ENCODE peak calls at places on chromosomes 6 and 20, in eight cellular contexts. One of them, this sample, is unnamed.

GRCh38 chr6:99603421-99604160 is 3.0 kb upstream of the PRDM13 start:
- DNase-seq in GM23248: peak
- DNase-seq in NCI-H748 treated with DMSO at 0.1 percent for 48 hours: no peak
- DNase-seq in esophagus squamous epithelium: no peak
- DNase-seq in CD8-positive, alpha-beta T cell: no peak
- DNase-seq in NCI-H524 treated with DMSO at 0.1 percent for 48 hours: peak
- DNase-seq in fibroblast of lung: peak
- DNase-seq in IMR-90: peak
- DNase-seq in this sample: no peak

GRCh38 chr6:33897193-33897479 is 93.3 kb upstream of the MLN start:
- DNase-seq in GM23248: no peak
- DNase-seq in NCI-H748 treated with DMSO at 0.1 percent for 48 hours: no peak
- DNase-seq in esophagus squamous epithelium: no peak
- DNase-seq in CD8-positive, alpha-beta T cell: no peak
- DNase-seq in NCI-H524 treated with DMSO at 0.1 percent for 48 hours: no peak
- DNase-seq in fibroblast of lung: no peak
- DNase-seq in IMR-90: no peak
- DNase-seq in this sample: no peak

GRCh38 chr20:10225439-10226080 is 6.9 kb downstream of the SNAP25 start:
- DNase-seq in GM23248: peak
- DNase-seq in NCI-H748 treated with DMSO at 0.1 percent for 48 hours: peak
- DNase-seq in esophagus squamous epithelium: no peak
- DNase-seq in CD8-positive, alpha-beta T cell: no peak
- DNase-seq in NCI-H524 treated with DMSO at 0.1 percent for 48 hours: peak
- DNase-seq in fibroblast of lung: no peak
- DNase-seq in IMR-90: no peak
- DNase-seq in this sample: no peak

GRCh38 chr20:47173596-47174216 is 182.8 kb downstream of the ZMYND8 start:
- DNase-seq in GM23248: no peak
- DNase-seq in NCI-H748 treated with DMSO at 0.1 percent for 48 hours: no peak
- DNase-seq in esophagus squamous epithelium: no peak
- DNase-seq in CD8-positive, alpha-beta T cell: no peak
- DNase-seq in NCI-H524 treated with DMSO at 0.1 percent for 48 hours: no peak
- DNase-seq in fibroblast of lung: no peak
- DNase-seq in IMR-90: no peak
- DNase-seq in this sample: no peak

GRCh38 chr6:35492664-35493284 is 4.1 kb downstream of the TEAD3 start:
- DNase-seq in GM23248: no peak
- DNase-seq in NCI-H748 treated with DMSO at 0.1 percent for 48 hours: no peak
- DNase-seq in esophagus squamous epithelium: no peak
- DNase-seq in CD8-positive, alpha-beta T cell: no peak
- DNase-seq in NCI-H524 treated with DMSO at 0.1 percent for 48 hours: no peak
- DNase-seq in fibroblast of lung: no peak
- DNase-seq in IMR-90: no peak
- DNase-seq in this sample: no peak

GRCh38 chr6:158545043-158545966 is 14.6 kb upstream of the TMEM181 start:
- DNase-seq in GM23248: no peak
- DNase-seq in NCI-H748 treated with DMSO at 0.1 percent for 48 hours: no peak
- DNase-seq in esophagus squamous epithelium: no peak
- DNase-seq in CD8-positive, alpha-beta T cell: no peak
- DNase-seq in NCI-H524 treated with DMSO at 0.1 percent for 48 hours: no peak
- DNase-seq in fibroblast of lung: no peak
- DNase-seq in IMR-90: no peak
- DNase-seq in this sample: no peak

GRCh38 chr6:42511803-42512422 is 51.9 kb upstream of the UBR2 start:
- DNase-seq in GM23248: peak
- DNase-seq in NCI-H748 treated with DMSO at 0.1 percent for 48 hours: no peak
- DNase-seq in esophagus squamous epithelium: no peak
- DNase-seq in CD8-positive, alpha-beta T cell: no peak
- DNase-seq in NCI-H524 treated with DMSO at 0.1 percent for 48 hours: no peak
- DNase-seq in fibroblast of lung: peak
- DNase-seq in IMR-90: peak
- DNase-seq in this sample: no peak

GRCh38 chr20:56625837-56626236 is 3.3 kb upstream of the TFAP2C start:
- DNase-seq in GM23248: no peak
- DNase-seq in NCI-H748 treated with DMSO at 0.1 percent for 48 hours: no peak
- DNase-seq in esophagus squamous epithelium: no peak
- DNase-seq in CD8-positive, alpha-beta T cell: no peak
- DNase-seq in NCI-H524 treated with DMSO at 0.1 percent for 48 hours: no peak
- DNase-seq in fibroblast of lung: no peak
- DNase-seq in IMR-90: no peak
- DNase-seq in this sample: no peak

GRCh38 chr6:166514196-166514595 is 72.3 kb downstream of the RAMACL start:
- DNase-seq in GM23248: no peak
- DNase-seq in NCI-H748 treated with DMSO at 0.1 percent for 48 hours: no peak
- DNase-seq in esophagus squamous epithelium: no peak
- DNase-seq in CD8-positive, alpha-beta T cell: no peak
- DNase-seq in NCI-H524 treated with DMSO at 0.1 percent for 48 hours: no peak
- DNase-seq in fibroblast of lung: no peak
- DNase-seq in IMR-90: peak
- DNase-seq in this sample: no peak

GRCh38 chr6:82906951-82907350 is 158.7 kb downstream of the UBE3D start:
- DNase-seq in GM23248: peak
- DNase-seq in NCI-H748 treated with DMSO at 0.1 percent for 48 hours: no peak
- DNase-seq in esophagus squamous epithelium: no peak
- DNase-seq in CD8-positive, alpha-beta T cell: no peak
- DNase-seq in NCI-H524 treated with DMSO at 0.1 percent for 48 hours: no peak
- DNase-seq in fibroblast of lung: peak
- DNase-seq in IMR-90: peak
- DNase-seq in this sample: no peak

This sample was measured in NCI-H774.